ENCODE peak calls at places on chromosome 15, in four cellular contexts. N is A549, L is NCI-H524 treated with DMSO at 0.1 percent for 48 hours, Q is ELF-1. H is an unnamed sample.

GRCh38 chr15:34578283-34578674 is 5.2 kb downstream of the GOLGA8B start:
- DNase-seq in Q (no peak), L (no peak), N (no peak), H (no peak)

GRCh38 chr15:61917457-61917856 is 142.8 kb downstream of the VPS13C start:
- DNase-seq in Q (no peak), L (no peak), N (no peak), H (no peak)

GRCh38 chr15:82553846-82554245 is 13.6 kb upstream of the RPS17 start:
- DNase-seq in N (no peak), L (no peak), Q (no peak), H (no peak)

GRCh38 chr15:84034831-84035753 is 200.5 kb upstream of the GOLGA6L4 start:
- DNase-seq in L (no peak), N (no peak), Q (peak; percentile 24), H (no peak)

GRCh38 chr15:58742424-58743160 is 6.9 kb downstream of the ADAM10 start:
- DNase-seq in L (no peak), N (no peak), Q (no peak), H (no peak)

GRCh38 chr15:64775551-64776401 is at the start of gene RBPMS2:
- DNase-seq in N (peak; percentile 37), L (no peak), Q (peak; percentile 42), H (no peak)

GRCh38 chr15:31801152-31801551 is 229.2 kb upstream of the CHRNA7 start:
- DNase-seq in L (no peak), N (no peak), Q (no peak), H (peak; percentile 34)

GRCh38 chr15:58185439-58185838 is 47.3 kb downstream of the AQP9 start:
- DNase-seq in L (no peak), N (no peak), Q (no peak), H (no peak)

GRCh38 chr15:49610166-49610918 is 10.3 kb downstream of the FAM227B start:
- DNase-seq in Q (no peak), L (no peak), N (no peak), H (no peak)

GRCh38 chr15:42456971-42457370 is 34.0 kb downstream of the ZNF106 start:
- DNase-seq in L (no peak), Q (no peak), N (no peak), H (no peak)

GRCh38 chr15:31776039-31776438 is 254.3 kb upstream of the CHRNA7 start:
- DNase-seq in Q (no peak), N (no peak), L (no peak), H (no peak)

GRCh38 chr15:80399508-80399907 is 4.7 kb upstream of the ARNT2 start:
- DNase-seq in L (no peak), N (no peak), Q (no peak), H (no peak)

GRCh38 chr15:92333709-92334108 is 60.0 kb upstream of the ST8SIA2 start:
- DNase-seq in Q (no peak), L (no peak), N (no peak), H (no peak)

GRCh38 chr15:40238927-40239591 is at the start of gene PAK6:
- DNase-seq in N (peak; percentile 73), Q (peak; percentile 88), L (no peak), H (peak; percentile 66)

GRCh38 chr15:45168286-45168685 is 19.5 kb downstream of the SHF start:
- DNase-seq in Q (no peak), N (no peak), L (no peak), H (no peak)

GRCh38 chr15:95558916-95559315 is 771.6 kb upstream of the NR2F2 start:
- DNase-seq in L (no peak), Q (no peak), N (no peak), H (no peak)

GRCh38 chr15:99430881-99431401 is 134.8 kb upstream of the MEF2A start:
- DNase-seq in Q (no peak), L (no peak), N (no peak), H (no peak)